ENCODE peak calls at places on chromosomes 16 and 17, in five cellular contexts. R, Z, L, D and U are unnamed samples.

GRCh38 chr17:32725697-32726096 is 151.2 kb downstream of the MYO1D start:
- DNase-seq in Z (no peak), D (no peak), L (no peak), R (no peak), U (no peak)

GRCh38 chr17:36641877-36642845 is 40.8 kb downstream of the MRM1 start:
- DNase-seq in D (no peak), L (no peak), R (no peak), Z (no peak), U (no peak)

GRCh38 chr17:61567045-61567802 is 23.8 kb downstream of the NACA2 start:
- DNase-seq in L (no peak), D (no peak), R (no peak), Z (no peak), U (no peak)

GRCh38 chr17:3979276-3979583 is 15.0 kb upstream of the ATP2A3 start:
- DNase-seq in L (no peak), Z (no peak), R (no peak), D (no peak), U (no peak)

GRCh38 chr17:13939222-13939621 is 130.1 kb upstream of the COX10 start:
- DNase-seq in R (no peak), D (no peak), L (no peak), Z (no peak), U (no peak)

GRCh38 chr17:29240477-29240876 is 6.2 kb upstream of the CRYBA1 start:
- DNase-seq in R (no peak), Z (no peak), L (peak; percentile 27), D (no peak), U (no peak)

GRCh38 chr17:8621585-8621984 is 8.9 kb downstream of the MYH10 start:
- DNase-seq in R (no peak), L (peak; percentile 37), Z (no peak), D (no peak), U (peak; percentile 38)

GRCh38 chr16:9330036-9330545 is 238.6 kb downstream of the HAPSTR1 start:
- DNase-seq in Z (no peak), D (no peak), L (no peak), R (no peak), U (no peak)

GRCh38 chr17:63086483-63087185 is 120.6 kb downstream of the TANC2 start:
- DNase-seq in L (peak; percentile 29), D (no peak), Z (no peak), R (no peak), U (no peak)

GRCh38 chr16:80319181-80319580 is 221.6 kb upstream of the DYNLRB2 start:
- DNase-seq in D (no peak), Z (no peak), L (no peak), R (no peak), U (no peak)

GRCh38 chr16:30774367-30775130 is 12.4 kb downstream of the RNF40 start:
- DNase-seq in D (no peak), L (no peak), Z (no peak), R (no peak), U (no peak)

GRCh38 chr17:45722161-45722560 is 62.0 kb upstream of the CRHR1 start:
- DNase-seq in L (peak; percentile 17), R (no peak), D (no peak), Z (no peak), U (peak; percentile 9)
- TF ChIP-seq CTCF in L (peak; percentile 48), R (no peak), D (no peak), Z (peak; percentile 33), U (no peak)

DNA sequence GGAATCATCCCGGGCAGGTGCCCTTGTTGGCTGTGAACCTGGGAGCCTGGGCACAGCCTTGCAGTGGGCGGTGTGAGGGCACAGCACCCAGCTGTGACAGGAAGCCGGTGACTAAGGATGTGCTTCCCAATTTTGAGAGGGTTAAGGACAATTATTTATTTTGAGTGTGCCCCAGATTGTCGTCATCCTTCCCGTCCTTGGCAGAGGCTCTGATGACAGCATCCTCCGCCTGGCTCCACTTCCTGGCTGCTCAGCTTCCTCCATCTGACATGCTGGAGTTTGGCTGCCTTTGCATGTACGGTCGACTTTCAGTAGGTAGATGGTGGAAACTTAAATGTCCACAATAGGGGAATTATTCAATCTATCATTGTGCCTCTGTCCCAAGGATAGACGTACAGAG is 282.4 kb upstream of the EEF2KMT start:
- DNase-seq in R (no peak), Z (no peak), D (no peak), L (no peak), U (no peak)
- H3K4me3 ChIP-seq in R (no peak overlapping the region), Z (no peak overlapping the region), D (no peak overlapping the region), L (no peak overlapping the region), U (no peak overlapping the region)

GRCh38 chr16:86819523-86819887 is 241.2 kb downstream of the FOXL1 start:
- DNase-seq in R (no peak), Z (no peak), D (no peak), L (no peak), U (no peak)
- TF ChIP-seq CTCF in R (no peak), Z (no peak), D (no peak), L (peak; percentile 38), U (peak; percentile 30)

DNA sequence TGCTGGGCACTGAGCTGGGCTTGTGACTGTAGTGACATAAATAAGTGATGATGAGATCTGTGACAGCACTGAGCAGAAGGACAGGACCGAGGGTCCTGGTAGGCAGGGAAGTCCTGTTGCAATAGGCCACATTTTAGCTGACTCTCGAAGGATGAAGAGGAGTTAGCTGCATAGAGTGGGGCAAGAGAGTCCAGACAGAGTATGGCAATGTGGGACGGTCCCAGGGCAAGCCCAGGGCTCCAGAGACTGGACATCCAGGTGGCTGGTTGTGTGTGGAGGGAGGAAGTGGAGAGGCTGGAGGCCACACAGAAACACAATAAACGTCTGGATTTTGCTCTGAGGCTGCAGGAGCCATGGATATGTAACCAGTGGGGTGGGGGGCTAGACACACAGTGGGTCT is 64.5 kb upstream of the ZNF423 start:
- DNase-seq in L (no peak), D (no peak), Z (no peak), R (no peak), U (no peak)
- H3K4me3 ChIP-seq in L (no peak overlapping the region), D (no peak overlapping the region), Z (no peak overlapping the region), R (no peak overlapping the region), U (no peak overlapping the region)

DNA sequence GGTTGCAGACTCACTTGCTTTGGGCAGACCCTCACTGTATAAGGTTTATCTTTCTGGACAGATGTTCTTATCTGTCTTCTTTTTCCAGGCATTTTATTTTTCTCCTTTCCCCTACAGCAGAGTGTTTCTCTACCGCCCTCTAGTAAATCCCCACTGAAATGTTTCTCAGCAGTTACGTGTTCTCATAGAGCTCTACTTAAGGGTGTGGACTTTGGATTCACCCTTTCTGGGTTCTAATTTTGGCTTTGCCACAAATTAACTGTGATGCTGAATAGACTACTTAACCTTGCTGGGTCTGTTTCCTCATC is 2.0 kb downstream of the ADAT1 start:
- DNase-seq in L (peak; percentile 67), D (no peak), Z (peak; percentile 12), R (no peak), U (peak; percentile 65)
- TF ChIP-seq CTCF in L (peak; percentile 66), D (peak; percentile 38), Z (peak; percentile 46), R (no peak), U (peak; percentile 64)

GRCh38 chr17:77924757-77925336 is 33.7 kb upstream of the TNRC6C start:
- DNase-seq in L (peak; percentile 14), Z (no peak), D (no peak), R (no peak), U (peak; percentile 96)
- H3K4me3 ChIP-seq in L (no peak overlapping the region), Z (no peak overlapping the region), D (no peak overlapping the region), R (no peak overlapping the region), U (no peak overlapping the region)

GRCh38 chr17:55407641-55408566 is 13.7 kb downstream of the MMD start:
- DNase-seq in L (no peak), Z (no peak), D (no peak), R (no peak), U (peak; percentile 53)

GRCh38 chr17:55405600-55405999 is 16.0 kb downstream of the MMD start:
- DNase-seq in Z (no peak), L (no peak), D (no peak), R (no peak), U (no peak)

GRCh38 chr17:55398689-55399088 is 22.9 kb downstream of the MMD start:
- DNase-seq in R (no peak), L (no peak), D (no peak), Z (no peak), U (peak; percentile 14)

GRCh38 chr17:55402374-55402773 is 19.3 kb downstream of the MMD start:
- DNase-seq in R (no peak), L (no peak), D (no peak), Z (no peak), U (no peak)
- TF ChIP-seq CTCF in R (no peak), L (no peak), D (no peak), Z (no peak), U (no peak)

GRCh38 chr17:31274252-31274651 is 22.8 kb downstream of the OMG start:
- DNase-seq in D (no peak), R (no peak), L (peak; percentile 84), Z (no peak), U (peak; percentile 86)
- H3K4me3 ChIP-seq in D (no peak overlapping the region), R (no peak overlapping the region), L (no peak overlapping the region), Z (no peak overlapping the region), U (no peak overlapping the region)